ENCODE peak calls at places on chromosome 16, in six cellular contexts. X is adrenal gland; B is ACHN; M is T-helper 17 cell; Y is ascending aorta; R is stimulated activated CD4-positive, alpha-beta T cell treated with anti-CD3 and anti-CD28 coated beads, Interleukin-4, amount 100 ng/mL, for 4 hours. S is an unnamed sample.

GRCh38 chr16:2818278-2818876 is 1.3 kb downstream of the PRSS21 start:
- DNase-seq in X (no peak), B (no peak), M (no peak), Y (no peak), R (no peak), S (no peak)

GRCh38 chr16:73166972-73167550 is 119.1 kb upstream of the ZFHX3 start:
- DNase-seq in X (no peak), B (no peak), M (no peak), Y (no peak), R (no peak), S (no peak)

GRCh38 chr16:86901483-86901882 is 323.1 kb downstream of the FOXL1 start:
- DNase-seq in X (peak), B (no peak), M (no peak), Y (no peak), R (no peak), S (no peak)

GRCh38 chr16:85461814-85462404 is 151.2 kb upstream of the GSE1 start:
- DNase-seq in X (peak), B (no peak), M (no peak), Y (no peak), R (no peak), S (no peak)

GRCh38 chr16:10266809-10267208 is 84.6 kb upstream of the GRIN2A start:
- DNase-seq in X (no peak), B (no peak), M (no peak), Y (no peak), R (no peak), S (peak)

GRCh38 chr16:30185683-30186421 is 2.5 kb downstream of the CORO1A start:
- DNase-seq in X (peak), B (no peak), M (peak), Y (peak), R (peak), S (peak)

GRCh38 chr16:67258160-67258835 is 9.5 kb downstream of the SLC9A5 start:
- DNase-seq in X (no peak), B (no peak), M (no peak), Y (no peak), R (no peak), S (no peak)

GRCh38 chr16:4376126-4376819 is 4.6 kb downstream of the VASN start:
- DNase-seq in X (peak), B (no peak), M (no peak), Y (peak), R (no peak), S (no peak)

GRCh38 chr16:29812754-29813643 is 1.0 kb downstream of the PRRT2 start:
- DNase-seq in X (no peak), B (no peak), M (no peak), Y (no peak), R (no peak), S (no peak)

GRCh38 chr16:6081320-6081976 is 983.9 kb upstream of the EEF2KMT start:
- DNase-seq in X (peak), B (peak), M (no peak), Y (no peak), R (no peak), S (no peak)

GRCh38 chr16:8905168-8905762 is 23.1 kb downstream of the LITAFD start:
- DNase-seq in X (no peak), B (peak), M (no peak), Y (no peak), R (no peak), S (no peak)

GRCh38 chr16:17887963-17888362 is 417.2 kb upstream of the XYLT1 start:
- DNase-seq in X (peak), B (no peak), M (no peak), Y (no peak), R (no peak), S (no peak)

GRCh38 chr16:84806256-84806889 is 13.4 kb upstream of the CRISPLD2 start:
- DNase-seq in X (peak), B (peak), M (no peak), Y (peak), R (no peak), S (peak)

GRCh38 chr16:85376292-85377095 is 236.6 kb upstream of the GSE1 start:
- DNase-seq in X (peak), B (no peak), M (no peak), Y (peak), R (no peak), S (no peak)

GRCh38 chr16:27067138-27067537 is 411 bp downstream of the C16orf82 start:
- DNase-seq in X (no peak), B (no peak), M (no peak), Y (no peak), R (no peak), S (no peak)